ENCODE peak calls at places on chromosomes 7 and 10, in eight cellular contexts. V is transverse colon, T is bronchial epithelial cell, L is MM.1S, O is neural progenitor cell, H is prostate gland, Z is AG09309, P is cardiac muscle cell. B is an unnamed sample.

GRCh38 chr10:14821635-14822375 is 16.0 kb downstream of the CDNF start:
- DNase-seq in V (peak), T (no peak), L (no peak), O (no peak), H (no peak), Z (no peak), P (no peak), B (no peak)

GRCh38 chr7:43648725-43649406 is 66.0 kb downstream of the STK17A start:
- DNase-seq in V (peak), T (peak), L (peak), O (no peak), H (no peak), Z (peak), P (peak), B (peak)

GRCh38 chr10:58451490-58451889 is 61.2 kb upstream of the BICC1 start:
- DNase-seq in V (no peak), T (no peak), L (no peak), O (no peak), H (no peak), Z (no peak), P (no peak), B (no peak)

GRCh38 chr10:124319926-124320391 is 98.8 kb downstream of the OAT start:
- DNase-seq in V (no peak), T (no peak), L (no peak), O (no peak), H (no peak), Z (peak), P (peak), B (no peak)

GRCh38 chr10:22042557-22043326 is 39.2 kb upstream of the DNAJC1 start:
- DNase-seq in V (no peak), T (peak), L (no peak), O (peak), H (no peak), Z (no peak), P (peak), B (no peak)

GRCh38 chr7:31253486-31253885 is 87.0 kb downstream of the NEUROD6 start:
- DNase-seq in V (no peak), T (no peak), L (no peak), O (no peak), H (no peak), Z (no peak), P (no peak), B (no peak)

GRCh38 chr10:61020420-61021158 is 76.6 kb upstream of the RHOBTB1 start:
- DNase-seq in V (no peak), T (no peak), L (no peak), O (no peak), H (no peak), Z (no peak), P (no peak), B (no peak)

GRCh38 chr7:44978511-44979366 is at the start of gene MYO1G:
- DNase-seq in V (peak), T (no peak), L (no peak), O (no peak), H (no peak), Z (no peak), P (no peak), B (no peak)

GRCh38 chr7:2948794-2949193 is 94.9 kb downstream of the CARD11 start:
- DNase-seq in V (no peak), T (no peak), L (no peak), O (no peak), H (no peak), Z (no peak), P (no peak), B (no peak)

GRCh38 chr7:5177060-5177459 is 13.0 kb upstream of the WIPI2 start:
- DNase-seq in V (peak), T (no peak), L (no peak), O (peak), H (peak), Z (peak), P (peak), B (no peak)

GRCh38 chr7:121937224-121937623 is 64.3 kb downstream of the PTPRZ1 start:
- DNase-seq in V (no peak), T (no peak), L (no peak), O (peak), H (no peak), Z (no peak), P (no peak), B (no peak)

GRCh38 chr7:69825031-69825681 is 226.9 kb downstream of the AUTS2 start:
- DNase-seq in V (no peak), T (no peak), L (no peak), O (no peak), H (no peak), Z (no peak), P (peak), B (no peak)

GRCh38 chr10:60147025-60147424 is 240.7 kb upstream of the CCDC6 start:
- DNase-seq in V (no peak), T (no peak), L (no peak), O (no peak), H (no peak), Z (no peak), P (no peak), B (no peak)

GRCh38 chr7:137937202-137937560 is 64.7 kb downstream of the CREB3L2 start:
- DNase-seq in V (no peak), T (no peak), L (no peak), O (no peak), H (no peak), Z (no peak), P (no peak), B (no peak)

GRCh38 chr10:47092822-47093221 is 181.6 kb downstream of the PTPN20 start:
- DNase-seq in V (no peak), T (no peak), L (no peak), O (no peak), H (no peak), Z (no peak), P (no peak), B (no peak)

GRCh38 chr7:132393789-132394261 is 182.4 kb downstream of the PLXNA4 start:
- DNase-seq in V (no peak), T (no peak), L (no peak), O (no peak), H (no peak), Z (no peak), P (peak), B (no peak)

GRCh38 chr7:7773334-7774308 is 55.2 kb upstream of the RPA3 start:
- DNase-seq in V (no peak), T (no peak), L (peak), O (no peak), H (no peak), Z (no peak), P (no peak), B (no peak)

GRCh38 chr7:2220030-2220429 is 12.7 kb downstream of the MAD1L1 start:
- DNase-seq in V (no peak), T (no peak), L (no peak), O (no peak), H (no peak), Z (no peak), P (no peak), B (no peak)

GRCh38 chr7:81285142-81285871 is 366.5 kb upstream of the SEMA3C start:
- DNase-seq in V (no peak), T (peak), L (no peak), O (no peak), H (no peak), Z (peak), P (peak), B (no peak)

GRCh38 chr10:1059902-1060301 is 3.7 kb downstream of the WDR37 start:
- DNase-seq in V (no peak), T (peak), L (no peak), O (no peak), H (no peak), Z (no peak), P (no peak), B (no peak)

GRCh38 chr10:1068362-1069361 is 12.5 kb downstream of the WDR37 start:
- DNase-seq in V (no peak), T (no peak), L (no peak), O (no peak), H (no peak), Z (no peak), P (no peak), B (no peak)

GRCh38 chr10:1061930-1062769 is 6.0 kb downstream of the WDR37 start:
- DNase-seq in V (no peak), T (peak), L (no peak), O (no peak), H (no peak), Z (no peak), P (peak), B (no peak)

GRCh38 chr10:1064172-1064571 is 8.0 kb downstream of the WDR37 start:
- DNase-seq in V (no peak), T (no peak), L (no peak), O (no peak), H (no peak), Z (no peak), P (no peak), B (no peak)

DNA sequence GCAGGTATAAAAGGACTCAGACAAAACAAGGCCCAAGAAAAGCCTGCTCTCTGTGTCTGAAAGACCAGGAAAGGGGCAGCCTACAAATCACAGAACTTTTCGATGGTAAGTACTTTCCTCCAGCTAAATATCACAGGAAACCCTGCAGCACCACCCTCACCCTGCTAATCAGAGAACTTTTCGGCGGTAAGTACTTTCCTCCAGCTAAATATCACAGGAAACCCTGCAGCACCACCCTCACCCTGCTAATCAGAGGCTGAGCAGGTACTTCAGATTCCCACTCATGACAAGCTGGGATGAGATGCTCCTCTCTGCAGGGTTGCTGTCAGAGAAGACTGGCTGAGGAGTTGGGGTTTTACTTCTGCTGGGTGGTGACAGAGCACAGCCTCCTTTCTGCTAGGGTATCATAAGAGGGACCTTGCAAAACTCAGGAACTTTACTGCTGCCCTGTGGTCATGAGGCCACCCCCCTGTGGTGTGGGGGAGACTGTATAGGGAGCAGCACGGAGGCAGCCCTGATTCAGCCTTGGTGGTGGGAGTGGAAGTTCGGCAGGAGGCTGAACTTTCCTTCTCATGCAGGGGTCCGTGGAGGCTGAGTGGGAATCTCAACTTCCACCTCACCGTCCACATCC is 7.2 kb downstream of the WDR37 start:
- DNase-seq in V (no peak), T (no peak), L (no peak), O (no peak), H (no peak), Z (no peak), P (no peak), B (no peak)
- H3K4me3 ChIP-seq in V (no peak), T (no peak), L (no peak), O (no peak), H (no peak), Z (no peak), P (no peak), B (no peak)

GRCh38 chr10:32893431-32893830 is 64.6 kb downstream of the ITGB1 start:
- DNase-seq in V (no peak), T (no peak), L (no peak), O (peak), H (no peak), Z (no peak), P (no peak), B (no peak)
- TF ChIP-seq CTCF in V (no peak), T (peak), L (no peak), O (peak), H (no peak), Z (no peak), P (no peak), B (peak)

GRCh38 chr10:30454744-30455498 is 20.9 kb downstream of the MAP3K8 start:
- DNase-seq in V (no peak), T (peak), L (no peak), O (no peak), H (no peak), Z (peak), P (peak), B (no peak)
- H3K4me3 ChIP-seq in V (no peak), T (no peak), L (peak), O (no peak), H (no peak), Z (no peak), P (no peak), B (no peak)

GRCh38 chr10:31490858-31491504 is 172.0 kb downstream of the ZEB1 start:
- DNase-seq in V (no peak), T (peak), L (peak), O (peak), H (no peak), Z (peak), P (peak), B (no peak)
- TF ChIP-seq CTCF in V (peak), T (peak), L (peak), O (peak), H (peak), Z (peak), P (peak), B (peak)

GRCh38 chr7:30149640-30150272 is 15.0 kb downstream of the MTURN start:
- DNase-seq in V (no peak), T (no peak), L (no peak), O (no peak), H (no peak), Z (no peak), P (no peak), B (no peak)
- H3K4me3 ChIP-seq in V (no peak), T (no peak), L (no peak), O (no peak), H (no peak), Z (no peak), P (no peak), B (no peak)

GRCh38 chr7:36440880-36441279 is 51.2 kb downstream of the ANLN start:
- DNase-seq in V (no peak), T (peak), L (no peak), O (peak), H (no peak), Z (peak), P (peak), B (peak)
- TF ChIP-seq CTCF in V (peak), T (peak), L (peak), O (peak), H (peak), Z (peak), P (peak), B (peak)

DNA sequence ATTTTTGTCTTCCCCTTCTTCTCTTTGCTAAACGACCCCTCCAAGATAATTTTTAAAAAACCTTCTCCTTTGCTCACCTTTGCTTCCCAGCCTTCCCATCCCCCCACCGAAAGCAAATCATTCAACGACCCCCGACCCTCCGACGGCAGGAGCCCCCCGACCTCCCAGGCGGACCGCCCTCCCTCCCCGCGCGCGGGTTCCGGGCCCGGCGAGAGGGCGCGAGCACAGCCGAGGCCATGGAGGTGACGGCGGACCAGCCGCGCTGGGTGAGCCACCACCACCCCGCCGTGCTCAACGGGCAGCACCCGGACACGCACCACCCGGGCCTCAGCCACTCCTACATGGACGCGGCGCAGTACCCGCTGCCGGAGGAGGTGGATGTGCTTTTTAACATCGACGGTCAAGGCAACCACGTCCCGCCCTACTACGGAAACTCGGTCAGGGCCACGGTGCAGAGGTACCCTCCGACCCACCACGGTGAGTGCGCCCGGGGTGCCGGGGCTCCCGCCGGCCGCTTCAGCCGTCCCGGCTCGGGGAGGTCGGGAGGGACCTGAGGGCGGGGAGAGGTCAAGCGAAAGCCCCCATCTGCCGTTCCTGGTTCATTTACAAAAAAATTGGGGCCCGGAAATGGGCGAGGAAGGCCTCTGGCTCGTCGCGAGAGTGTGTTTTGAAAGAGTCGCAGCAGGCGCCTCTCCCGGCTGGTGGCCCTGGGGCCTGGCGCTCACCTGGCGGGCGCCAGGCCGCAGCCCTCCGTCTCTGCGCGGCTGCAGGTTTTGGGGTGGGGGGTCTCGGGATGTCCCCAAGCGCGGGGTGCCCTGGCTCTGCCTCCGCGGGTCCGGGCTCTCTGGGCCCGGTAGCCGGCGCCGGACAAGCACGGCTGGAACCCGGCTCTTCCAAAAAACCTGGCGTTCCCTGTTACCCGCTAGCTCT is 1.2 kb downstream of the GATA3 start:
- DNase-seq in V (no peak), T (no peak), L (no peak), O (no peak), H (no peak), Z (no peak), P (no peak), B (no peak)
- H3K4me3 ChIP-seq in V (no peak), T (no peak), L (no peak), O (peak), H (peak), Z (no peak), P (peak), B (peak)

GRCh38 chr10:119455609-119456434 is 86.7 kb downstream of the RGS10 start:
- DNase-seq in V (no peak), T (no peak), L (no peak), O (no peak), H (no peak), Z (no peak), P (no peak), B (no peak)

GRCh38 chr10:119456435-119456810 is 86.1 kb downstream of the RGS10 start:
- DNase-seq in V (no peak), T (no peak), L (no peak), O (no peak), H (no peak), Z (no peak), P (no peak), B (no peak)

GRCh38 chr10:119460369-119461195 is 81.9 kb downstream of the RGS10 start:
- DNase-seq in V (no peak), T (no peak), L (no peak), O (no peak), H (no peak), Z (no peak), P (no peak), B (no peak)

GRCh38 chr10:119459681-119460340 is 82.7 kb downstream of the RGS10 start:
- DNase-seq in V (no peak), T (no peak), L (no peak), O (no peak), H (no peak), Z (no peak), P (no peak), B (no peak)

DNA sequence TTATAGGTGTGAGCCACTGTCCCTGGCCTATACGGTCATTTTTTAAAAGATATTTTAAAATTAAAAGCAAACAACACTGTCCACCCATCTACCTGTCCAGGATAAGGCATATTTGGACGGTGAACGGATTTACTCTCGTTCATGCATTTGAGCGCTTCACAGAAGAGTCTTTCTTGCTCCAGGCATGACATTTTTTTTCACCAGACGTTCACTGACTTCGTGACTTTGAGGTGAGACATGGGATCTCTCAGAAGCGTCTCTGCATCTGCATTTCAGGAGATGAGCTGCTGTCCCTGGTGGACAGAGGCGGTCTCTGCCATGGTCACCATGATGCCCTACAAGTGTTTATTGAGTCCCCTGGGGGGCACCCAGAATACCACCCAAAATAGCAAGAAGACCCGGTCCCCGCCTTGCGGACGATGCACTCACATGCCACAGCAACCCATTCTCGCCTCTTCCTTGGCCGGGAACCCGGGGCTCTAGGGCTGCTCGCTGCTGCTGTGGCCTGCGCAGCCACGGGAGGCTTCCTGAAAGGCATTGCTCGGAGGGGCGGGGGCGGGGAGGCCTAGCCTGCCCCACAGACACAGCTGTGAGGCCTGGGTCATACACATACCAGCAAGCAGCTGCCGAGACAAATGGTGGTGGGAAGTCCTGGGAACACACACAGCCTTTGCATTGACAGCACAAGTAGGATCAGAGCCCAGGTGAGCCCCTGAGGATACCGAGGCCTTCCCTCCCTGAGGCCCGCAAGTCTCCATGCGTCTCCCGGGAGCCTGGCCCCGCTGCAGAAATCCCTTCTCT is 84.4 kb downstream of the RGS10 start:
- DNase-seq in V (no peak), T (no peak), L (no peak), O (no peak), H (no peak), Z (no peak), P (no peak), B (no peak)
- TF ChIP-seq CTCF in V (no peak), T (no peak), L (no peak), O (peak), H (no peak), Z (no peak), P (no peak), B (no peak)

DNA sequence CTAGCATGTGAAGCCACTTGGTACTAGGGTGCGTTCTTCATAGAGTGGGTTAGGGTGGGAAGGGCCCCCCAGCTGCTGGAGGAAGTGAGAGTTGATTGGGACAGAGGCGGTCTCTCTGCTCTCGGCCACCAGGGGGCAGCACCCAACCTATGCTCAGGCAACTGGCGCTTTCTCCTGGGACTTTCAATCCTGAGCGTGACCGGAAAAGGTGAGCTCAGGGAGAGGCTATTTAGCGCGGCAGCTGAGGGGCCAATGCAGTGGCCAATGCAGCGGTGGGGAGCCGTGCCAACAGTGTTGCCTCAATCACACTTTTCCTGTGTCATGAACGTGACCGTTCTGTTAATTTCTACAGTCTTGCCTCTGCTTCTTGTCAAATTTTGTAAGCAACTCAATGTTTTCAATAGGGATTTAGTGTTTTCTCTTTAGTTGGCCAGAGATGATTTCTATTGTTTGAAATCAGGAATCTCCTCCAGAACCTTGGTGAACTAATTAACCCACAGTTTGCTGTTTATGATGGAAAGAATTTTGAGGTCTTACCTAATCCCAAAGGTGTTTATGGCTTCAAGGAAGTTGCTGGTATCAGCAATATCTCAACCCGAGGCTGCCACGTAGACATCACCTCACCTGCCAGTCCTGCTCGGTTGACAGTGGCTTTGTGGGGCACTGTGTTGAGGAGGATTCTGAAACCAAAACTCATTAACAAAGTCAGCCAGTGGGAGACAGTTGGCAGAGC is 67.9 kb upstream of the PDZD8 start:
- DNase-seq in V (peak), T (peak), L (peak), O (peak), H (peak), Z (peak), P (peak), B (peak)
- H3K4me3 ChIP-seq in V (no peak), T (no peak), L (peak), O (no peak), H (no peak), Z (no peak), P (no peak), B (no peak)

GRCh38 chr7:85062651-85063050 is 124.2 kb downstream of the SEMA3D start:
- DNase-seq in V (no peak), T (no peak), L (no peak), O (no peak), H (no peak), Z (no peak), P (no peak), B (no peak)
- TF ChIP-seq CTCF in V (no peak), T (no peak), L (no peak), O (no peak), H (no peak), Z (no peak), P (no peak), B (no peak)